ENCODE peak calls at places on chromosomes 13 and 19, in five cellular contexts. One of them, this sample, is unnamed.

GRCh38 chr13:94901070-94901469 is 188.7 kb upstream of the SOX21 start:
- DNase-seq in left lung: no peak
- DNase-seq in CD8-positive, alpha-beta T cell: no peak
- DNase-seq in CD4-positive, alpha-beta memory T cell: no peak
- DNase-seq in breast epithelium: no peak
- DNase-seq in this sample: no peak

GRCh38 chr19:3098141-3098514 is 4.0 kb downstream of the GNA11 start:
- DNase-seq in left lung: no peak
- DNase-seq in CD8-positive, alpha-beta T cell: no peak
- DNase-seq in CD4-positive, alpha-beta memory T cell: no peak
- DNase-seq in breast epithelium: no peak
- DNase-seq in this sample: peak; percentile 68

GRCh38 chr13:76516013-76516412 is 370.2 kb downstream of the KCTD12 start:
- DNase-seq in left lung: no peak
- DNase-seq in CD8-positive, alpha-beta T cell: no peak
- DNase-seq in CD4-positive, alpha-beta memory T cell: no peak
- DNase-seq in breast epithelium: no peak
- DNase-seq in this sample: no peak

GRCh38 chr13:45681101-45681500 is 21.0 kb upstream of the CBY2 start:
- DNase-seq in left lung: no peak
- DNase-seq in CD8-positive, alpha-beta T cell: no peak
- DNase-seq in CD4-positive, alpha-beta memory T cell: no peak
- DNase-seq in breast epithelium: no peak
- DNase-seq in this sample: no peak

GRCh38 chr13:24040835-24041234 is 119.7 kb upstream of the SPATA13 start:
- DNase-seq in left lung: no peak
- DNase-seq in CD8-positive, alpha-beta T cell: no peak
- DNase-seq in CD4-positive, alpha-beta memory T cell: no peak
- DNase-seq in breast epithelium: no peak
- DNase-seq in this sample: no peak

GRCh38 chr13:25149670-25150069 is 22.4 kb downstream of the AMER2 start:
- DNase-seq in left lung: no peak
- DNase-seq in CD8-positive, alpha-beta T cell: no peak
- DNase-seq in CD4-positive, alpha-beta memory T cell: no peak
- DNase-seq in breast epithelium: no peak
- DNase-seq in this sample: no peak

GRCh38 chr13:100182894-100183490 is 94.1 kb downstream of the PCCA start:
- DNase-seq in left lung: no peak
- DNase-seq in CD8-positive, alpha-beta T cell: no peak
- DNase-seq in CD4-positive, alpha-beta memory T cell: no peak
- DNase-seq in breast epithelium: no peak
- DNase-seq in this sample: no peak

GRCh38 chr13:49754146-49754545 is 38.3 kb downstream of the KPNA3 start:
- DNase-seq in left lung: no peak
- DNase-seq in CD8-positive, alpha-beta T cell: no peak
- DNase-seq in CD4-positive, alpha-beta memory T cell: no peak
- DNase-seq in breast epithelium: no peak
- DNase-seq in this sample: no peak

GRCh38 chr19:49086296-49086695 is 1.0 kb downstream of the SNRNP70 start:
- DNase-seq in left lung: no peak
- DNase-seq in CD8-positive, alpha-beta T cell: no peak
- DNase-seq in CD4-positive, alpha-beta memory T cell: no peak
- DNase-seq in breast epithelium: no peak
- DNase-seq in this sample: no peak

GRCh38 chr19:11375143-11375948 is 880 bp downstream of the SWSAP1 start:
- DNase-seq in left lung: peak; percentile 77
- DNase-seq in CD8-positive, alpha-beta T cell: peak; percentile 70
- DNase-seq in CD4-positive, alpha-beta memory T cell: peak; percentile 79
- DNase-seq in breast epithelium: peak; percentile 56
- DNase-seq in this sample: peak; percentile 87

GRCh38 chr13:99690426-99691189 is 189.3 kb downstream of the TM9SF2 start:
- DNase-seq in left lung: no peak
- DNase-seq in CD8-positive, alpha-beta T cell: no peak
- DNase-seq in CD4-positive, alpha-beta memory T cell: no peak
- DNase-seq in breast epithelium: no peak
- DNase-seq in this sample: no peak

GRCh38 chr19:35114656-35115537 is 726 bp upstream of the FXYD3 start:
- DNase-seq in left lung: peak; percentile 56
- DNase-seq in CD8-positive, alpha-beta T cell: peak; percentile 57
- DNase-seq in CD4-positive, alpha-beta memory T cell: peak; percentile 64
- DNase-seq in breast epithelium: peak; percentile 72
- DNase-seq in this sample: peak; percentile 84

GRCh38 chr13:22993148-22993547 is 187.6 kb upstream of the SGCG start:
- DNase-seq in left lung: no peak
- DNase-seq in CD8-positive, alpha-beta T cell: no peak
- DNase-seq in CD4-positive, alpha-beta memory T cell: no peak
- DNase-seq in breast epithelium: no peak
- DNase-seq in this sample: no peak

GRCh38 chr13:26926371-26926770 is 165.8 kb upstream of the GPR12 start:
- DNase-seq in left lung: no peak
- DNase-seq in CD8-positive, alpha-beta T cell: no peak
- DNase-seq in CD4-positive, alpha-beta memory T cell: no peak
- DNase-seq in breast epithelium: no peak
- DNase-seq in this sample: no peak

GRCh38 chr19:33902802-33903488 is 106.3 kb downstream of the KCTD15 start:
- DNase-seq in left lung: no peak
- DNase-seq in CD8-positive, alpha-beta T cell: no peak
- DNase-seq in CD4-positive, alpha-beta memory T cell: no peak
- DNase-seq in breast epithelium: no peak
- DNase-seq in this sample: no peak

GRCh38 chr19:13906525-13906904 is 514 bp downstream of the CC2D1A start:
- DNase-seq in left lung: peak; percentile 52
- DNase-seq in CD8-positive, alpha-beta T cell: no peak
- DNase-seq in CD4-positive, alpha-beta memory T cell: peak; percentile 30
- DNase-seq in breast epithelium: no peak
- DNase-seq in this sample: peak; percentile 81

GRCh38 chr19:44948763-44949374 is 3.0 kb downstream of the APOC2 start:
- DNase-seq in left lung: no peak
- DNase-seq in CD8-positive, alpha-beta T cell: no peak
- DNase-seq in CD4-positive, alpha-beta memory T cell: no peak
- DNase-seq in breast epithelium: no peak
- DNase-seq in this sample: no peak

GRCh38 chr13:110503979-110504499 is 57.5 kb downstream of the RAB20 start:
- DNase-seq in left lung: no peak
- DNase-seq in CD8-positive, alpha-beta T cell: no peak
- DNase-seq in CD4-positive, alpha-beta memory T cell: no peak
- DNase-seq in breast epithelium: no peak
- DNase-seq in this sample: no peak

GRCh38 chr13:27442797-27443196 is 7.6 kb downstream of the MTIF3 start:
- DNase-seq in left lung: no peak
- DNase-seq in CD8-positive, alpha-beta T cell: no peak
- DNase-seq in CD4-positive, alpha-beta memory T cell: no peak
- DNase-seq in breast epithelium: no peak
- DNase-seq in this sample: no peak

DNA sequence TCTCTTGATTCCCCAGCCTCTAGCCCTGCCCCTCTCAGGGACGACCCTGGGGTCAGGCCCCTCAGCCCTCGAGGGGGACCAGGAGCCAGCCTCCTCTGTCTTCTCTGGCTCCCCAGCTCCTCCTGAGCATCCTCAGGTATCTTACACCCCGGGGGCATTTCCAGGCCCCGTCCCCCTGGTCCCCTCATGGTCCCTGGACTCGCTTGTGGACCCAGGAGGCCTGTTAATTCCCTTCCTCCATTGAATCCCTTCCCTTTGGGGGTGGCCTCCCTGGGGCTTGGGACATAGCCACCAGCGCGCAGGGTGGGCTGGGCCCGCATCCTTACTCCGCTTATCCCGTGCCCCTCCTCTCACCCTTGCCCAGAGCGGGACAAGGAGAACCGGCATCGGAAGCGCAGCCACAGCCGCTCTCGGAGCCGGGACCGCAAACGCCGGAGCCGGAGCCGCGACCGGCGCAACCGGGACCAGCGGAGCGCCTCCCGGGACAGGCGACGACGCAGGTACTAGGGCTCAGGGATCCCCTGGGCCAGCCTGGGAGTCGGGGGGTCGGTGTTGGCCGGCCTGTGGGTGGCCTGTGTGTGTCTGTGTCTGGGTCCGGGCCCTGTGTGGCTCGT is 4.1 kb downstream of the U2AF2 start:
- DNase-seq in left lung: no peak
- DNase-seq in CD8-positive, alpha-beta T cell: no peak
- DNase-seq in CD4-positive, alpha-beta memory T cell: no peak
- DNase-seq in breast epithelium: no peak
- DNase-seq in this sample: no peak
- H3K4me1 ChIP-seq in left lung: peaks cover 48% of the 10 kb centered on the region
- H3K4me1 ChIP-seq in CD8-positive, alpha-beta T cell: peaks cover 41% of the 10 kb centered on the region
- H3K4me1 ChIP-seq in CD4-positive, alpha-beta memory T cell: peaks cover 43% of the 10 kb centered on the region
- H3K4me1 ChIP-seq in breast epithelium: peaks cover 37% of the 10 kb centered on the region
- H3K4me1 ChIP-seq in this sample: peaks cover 44% of the 10 kb centered on the region

GRCh38 chr19:57664269-57665127 is 4.2 kb upstream of the ZSCAN4 start:
- DNase-seq in left lung: peak; percentile 42
- DNase-seq in CD8-positive, alpha-beta T cell: no peak
- DNase-seq in CD4-positive, alpha-beta memory T cell: no peak
- DNase-seq in breast epithelium: no peak
- DNase-seq in this sample: peak; percentile 65
- H3K4me3 ChIP-seq in left lung: peak overlapping the region; percentile 45
- H3K4me3 ChIP-seq in CD8-positive, alpha-beta T cell: peak overlapping the region; percentile 35
- H3K4me3 ChIP-seq in CD4-positive, alpha-beta memory T cell: no peak overlapping the region
- H3K4me3 ChIP-seq in breast epithelium: peak overlapping the region; percentile 80
- H3K4me3 ChIP-seq in this sample: peak overlapping the region; percentile 53

DNA sequence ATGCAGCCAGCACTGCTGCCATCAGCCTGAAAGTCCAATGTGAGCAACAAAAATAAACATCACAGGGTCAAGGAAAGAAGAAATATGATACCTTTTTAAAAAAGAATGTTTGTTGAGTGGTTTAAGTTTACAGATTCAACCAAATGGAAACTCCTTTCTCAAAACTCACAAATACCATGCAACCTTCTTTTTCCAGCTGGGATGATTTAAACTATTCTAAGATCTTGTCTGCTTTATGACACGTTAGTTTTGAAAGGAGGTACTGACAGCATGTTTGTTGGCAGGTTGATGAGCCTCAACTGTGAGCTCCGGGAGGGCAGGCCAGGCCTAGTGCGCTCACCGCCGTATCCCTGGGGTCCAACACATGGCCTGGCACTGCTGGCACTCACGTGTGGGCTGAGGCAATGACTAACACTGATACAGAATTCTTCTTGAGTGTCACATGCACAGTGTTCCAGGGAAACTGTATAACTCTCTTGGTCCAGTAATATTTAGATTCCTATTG is 46.7 kb downstream of the LATS2 start:
- DNase-seq in left lung: no peak
- DNase-seq in CD8-positive, alpha-beta T cell: no peak
- DNase-seq in CD4-positive, alpha-beta memory T cell: no peak
- DNase-seq in breast epithelium: no peak
- DNase-seq in this sample: peak; percentile 44
- H3K4me1 ChIP-seq in left lung: peaks cover 69% of the 10 kb centered on the region
- H3K4me1 ChIP-seq in CD8-positive, alpha-beta T cell: peaks cover 3% of the 10 kb centered on the region
- H3K4me1 ChIP-seq in CD4-positive, alpha-beta memory T cell: no peaks in the 10 kb centered on the region
- H3K4me1 ChIP-seq in breast epithelium: no peaks in the 10 kb centered on the region
- H3K4me1 ChIP-seq in this sample: peaks cover 74% of the 10 kb centered on the region

GRCh38 chr19:57949296-57949695 is 1.8 kb upstream of the ZNF256 start:
- DNase-seq in left lung: no peak
- DNase-seq in CD8-positive, alpha-beta T cell: no peak
- DNase-seq in CD4-positive, alpha-beta memory T cell: no peak
- DNase-seq in breast epithelium: no peak
- DNase-seq in this sample: no peak

GRCh38 chr19:57947419-57948134 is at the start of gene ZNF256:
- DNase-seq in left lung: peak; percentile 95
- DNase-seq in CD8-positive, alpha-beta T cell: peak; percentile 79
- DNase-seq in CD4-positive, alpha-beta memory T cell: peak; percentile 82
- DNase-seq in breast epithelium: peak; percentile 92
- DNase-seq in this sample: peak; percentile 95

GRCh38 chr19:57947088-57947418 is 453 bp downstream of the ZNF256 start:
- DNase-seq in left lung: peak; percentile 32
- DNase-seq in CD8-positive, alpha-beta T cell: no peak
- DNase-seq in CD4-positive, alpha-beta memory T cell: no peak
- DNase-seq in breast epithelium: no peak
- DNase-seq in this sample: no peak

GRCh38 chr19:57949702-57950101 is 2.2 kb upstream of the ZNF256 start:
- DNase-seq in left lung: no peak
- DNase-seq in CD8-positive, alpha-beta T cell: no peak
- DNase-seq in CD4-positive, alpha-beta memory T cell: no peak
- DNase-seq in breast epithelium: no peak
- DNase-seq in this sample: no peak

DNA sequence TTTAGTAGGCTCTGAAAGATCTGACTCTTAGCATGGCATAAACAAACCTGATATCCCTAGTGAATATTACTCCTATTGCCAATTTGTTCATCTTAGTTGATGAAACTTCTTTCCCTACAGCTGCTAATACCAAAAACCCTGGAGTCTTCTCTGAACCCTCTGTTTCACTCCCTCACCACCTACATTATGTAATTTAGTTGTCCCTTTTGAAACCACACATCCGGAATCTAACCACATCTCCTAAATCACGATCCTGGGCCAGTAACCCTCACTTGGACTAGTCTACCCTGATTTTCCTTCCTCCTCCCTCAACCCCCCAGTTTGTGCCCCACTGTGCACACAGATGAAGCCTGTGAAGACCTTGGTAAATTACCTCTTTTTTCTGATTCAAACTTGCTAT is 1.2 kb downstream of the ZNF256 start:
- DNase-seq in left lung: no peak
- DNase-seq in CD8-positive, alpha-beta T cell: no peak
- DNase-seq in CD4-positive, alpha-beta memory T cell: no peak
- DNase-seq in breast epithelium: no peak
- DNase-seq in this sample: no peak
- H3K4me3 ChIP-seq in left lung: peak overlapping the region; percentile 59
- H3K4me3 ChIP-seq in CD8-positive, alpha-beta T cell: peak overlapping the region; percentile 97
- H3K4me3 ChIP-seq in CD4-positive, alpha-beta memory T cell: peak overlapping the region; percentile 89
- H3K4me3 ChIP-seq in breast epithelium: peak overlapping the region; percentile 86
- H3K4me3 ChIP-seq in this sample: peak overlapping the region; percentile 79

GRCh38 chr19:19487077-19488040 is 28.0 kb downstream of the TSSK6 start:
- DNase-seq in left lung: no peak
- DNase-seq in CD8-positive, alpha-beta T cell: no peak
- DNase-seq in CD4-positive, alpha-beta memory T cell: no peak
- DNase-seq in breast epithelium: no peak
- DNase-seq in this sample: no peak
- H3K4me1 ChIP-seq in left lung: peaks cover 55% of the 10 kb centered on the region
- H3K4me1 ChIP-seq in CD8-positive, alpha-beta T cell: peaks cover 63% of the 10 kb centered on the region
- H3K4me1 ChIP-seq in CD4-positive, alpha-beta memory T cell: peaks cover 54% of the 10 kb centered on the region
- H3K4me1 ChIP-seq in breast epithelium: peaks cover 12% of the 10 kb centered on the region
- H3K4me1 ChIP-seq in this sample: peaks cover 40% of the 10 kb centered on the region